ENCODE peak calls at places on chromosomes 16 and 17, in five cellular contexts. One of them, this sample, is unnamed.

GRCh38 chr17:78255953-78256704 is 24.7 kb downstream of the TMEM235 start:
- DNase-seq in adrenal gland: no peak
- DNase-seq in thoracic aorta: no peak
- DNase-seq in BE2C: no peak
- DNase-seq in lung: no peak
- DNase-seq in this sample: no peak

GRCh38 chr17:6608321-6608720 is 32.2 kb downstream of the KIAA0753 start:
- DNase-seq in adrenal gland: no peak
- DNase-seq in thoracic aorta: no peak
- DNase-seq in BE2C: no peak
- DNase-seq in lung: no peak
- DNase-seq in this sample: no peak

GRCh38 chr17:59367657-59368045 is 36.2 kb downstream of the YPEL2 start:
- DNase-seq in adrenal gland: no peak
- DNase-seq in thoracic aorta: no peak
- DNase-seq in BE2C: no peak
- DNase-seq in lung: no peak
- DNase-seq in this sample: no peak

GRCh38 chr17:51165680-51166197 is 472 bp upstream of the NME2 start:
- DNase-seq in adrenal gland: peak; percentile 42
- DNase-seq in thoracic aorta: no peak
- DNase-seq in BE2C: peak; percentile 54
- DNase-seq in lung: no peak
- DNase-seq in this sample: no peak

GRCh38 chr17:74417178-74418045 is 14.5 kb upstream of the GPRC5C start:
- DNase-seq in adrenal gland: no peak
- DNase-seq in thoracic aorta: no peak
- DNase-seq in BE2C: no peak
- DNase-seq in lung: no peak
- DNase-seq in this sample: no peak

GRCh38 chr16:24721830-24722238 is 7.6 kb upstream of the TNRC6A start:
- DNase-seq in adrenal gland: no peak
- DNase-seq in thoracic aorta: no peak
- DNase-seq in BE2C: no peak
- DNase-seq in lung: no peak
- DNase-seq in this sample: no peak

GRCh38 chr16:57355898-57356414 is 2.6 kb upstream of the CCL22 start:
- DNase-seq in adrenal gland: no peak
- DNase-seq in thoracic aorta: no peak
- DNase-seq in BE2C: no peak
- DNase-seq in lung: no peak
- DNase-seq in this sample: peak; percentile 64

GRCh38 chr16:56983211-56983751 is 6.1 kb upstream of the NLRC5 start:
- DNase-seq in adrenal gland: no peak
- DNase-seq in thoracic aorta: no peak
- DNase-seq in BE2C: no peak
- DNase-seq in lung: no peak
- DNase-seq in this sample: no peak

GRCh38 chr17:66426397-66427033 is 124.1 kb downstream of the PRKCA start:
- DNase-seq in adrenal gland: no peak
- DNase-seq in thoracic aorta: no peak
- DNase-seq in BE2C: no peak
- DNase-seq in lung: no peak
- DNase-seq in this sample: no peak

GRCh38 chr17:34761646-34762045 is 182.3 kb downstream of the TMEM132E start:
- DNase-seq in adrenal gland: no peak
- DNase-seq in thoracic aorta: no peak
- DNase-seq in BE2C: no peak
- DNase-seq in lung: no peak
- DNase-seq in this sample: no peak
- TF ChIP-seq CTCF in adrenal gland: no peak
- TF ChIP-seq CTCF in thoracic aorta: no peak
- TF ChIP-seq CTCF in BE2C: no peak
- TF ChIP-seq CTCF in lung: no peak
- TF ChIP-seq CTCF in this sample: no peak

GRCh38 chr17:81231766-81232581 is 6.9 kb downstream of the TEPSIN start:
- DNase-seq in adrenal gland: no peak
- DNase-seq in thoracic aorta: no peak
- DNase-seq in BE2C: no peak
- DNase-seq in lung: no peak
- DNase-seq in this sample: no peak

GRCh38 chr17:81229666-81229920 is 6.8 kb upstream of the CEP131 start:
- DNase-seq in adrenal gland: no peak
- DNase-seq in thoracic aorta: no peak
- DNase-seq in BE2C: no peak
- DNase-seq in lung: no peak
- DNase-seq in this sample: no peak

GRCh38 chr17:81228834-81229665 is 6.3 kb upstream of the CEP131 start:
- DNase-seq in adrenal gland: no peak
- DNase-seq in thoracic aorta: no peak
- DNase-seq in BE2C: no peak
- DNase-seq in lung: no peak
- DNase-seq in this sample: no peak

GRCh38 chr17:81231121-81231645 is 7.7 kb downstream of the TEPSIN start:
- DNase-seq in adrenal gland: no peak
- DNase-seq in thoracic aorta: no peak
- DNase-seq in BE2C: no peak
- DNase-seq in lung: no peak
- DNase-seq in this sample: no peak

DNA sequence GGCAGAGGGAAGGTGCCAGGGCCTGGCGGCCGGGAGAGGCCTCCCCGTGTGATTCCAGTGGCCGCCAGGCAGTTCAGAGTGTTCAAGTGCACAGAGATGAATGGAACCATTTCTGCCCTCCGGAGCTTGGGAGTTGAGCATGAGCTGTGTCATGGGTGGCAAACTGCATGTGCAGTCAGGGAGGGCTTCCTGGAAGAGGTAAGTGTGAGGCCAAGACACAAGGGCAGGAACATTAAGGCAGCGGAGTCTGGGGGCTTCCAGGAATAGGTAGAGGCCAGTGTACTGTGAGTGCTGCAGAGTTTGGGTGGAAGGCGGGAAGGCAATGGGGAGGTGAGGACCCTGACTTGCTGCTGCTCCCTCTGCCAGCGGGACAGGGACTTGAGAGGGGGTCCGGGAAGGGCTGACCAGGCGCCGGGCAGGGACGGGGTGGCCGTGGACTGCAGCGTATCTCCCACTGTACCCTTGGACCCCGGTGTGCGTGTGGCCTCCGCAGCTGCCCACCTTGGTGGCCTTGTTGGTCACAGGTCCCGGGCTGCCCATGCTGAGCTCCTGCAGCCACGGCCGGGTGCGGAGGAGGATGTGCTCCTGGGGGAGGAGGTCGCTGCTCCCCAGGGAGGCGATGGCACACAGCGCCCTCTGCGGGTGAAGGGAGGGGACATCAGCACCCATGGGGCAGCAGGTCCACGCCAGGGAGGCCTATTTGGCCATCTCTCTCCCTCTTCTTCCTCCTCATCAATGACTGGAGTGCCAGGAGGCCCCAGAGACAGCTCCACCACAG is 7.5 kb upstream of the CEP131 start:
- DNase-seq in adrenal gland: no peak
- DNase-seq in thoracic aorta: no peak
- DNase-seq in BE2C: no peak
- DNase-seq in lung: no peak
- DNase-seq in this sample: no peak
- TF ChIP-seq CTCF in adrenal gland: no peak
- TF ChIP-seq CTCF in thoracic aorta: no peak
- TF ChIP-seq CTCF in BE2C: peak; percentile 36
- TF ChIP-seq CTCF in lung: no peak
- TF ChIP-seq CTCF in this sample: peak; percentile 34

GRCh38 chr17:63985387-63986140 is 12.6 kb upstream of the PRR29 start:
- DNase-seq in adrenal gland: peak; percentile 17
- DNase-seq in thoracic aorta: no peak
- DNase-seq in BE2C: no peak
- DNase-seq in lung: no peak
- DNase-seq in this sample: no peak
- TF ChIP-seq CTCF in adrenal gland: no peak
- TF ChIP-seq CTCF in thoracic aorta: no peak
- TF ChIP-seq CTCF in BE2C: peak; percentile 4
- TF ChIP-seq CTCF in lung: no peak
- TF ChIP-seq CTCF in this sample: no peak

GRCh38 chr17:1091885-1092284 is 87.9 kb downstream of the ABR start:
- DNase-seq in adrenal gland: no peak
- DNase-seq in thoracic aorta: no peak
- DNase-seq in BE2C: no peak
- DNase-seq in lung: no peak
- DNase-seq in this sample: no peak
- TF ChIP-seq CTCF in adrenal gland: no peak
- TF ChIP-seq CTCF in thoracic aorta: no peak
- TF ChIP-seq CTCF in BE2C: no peak
- TF ChIP-seq CTCF in lung: no peak
- TF ChIP-seq CTCF in this sample: no peak

DNA sequence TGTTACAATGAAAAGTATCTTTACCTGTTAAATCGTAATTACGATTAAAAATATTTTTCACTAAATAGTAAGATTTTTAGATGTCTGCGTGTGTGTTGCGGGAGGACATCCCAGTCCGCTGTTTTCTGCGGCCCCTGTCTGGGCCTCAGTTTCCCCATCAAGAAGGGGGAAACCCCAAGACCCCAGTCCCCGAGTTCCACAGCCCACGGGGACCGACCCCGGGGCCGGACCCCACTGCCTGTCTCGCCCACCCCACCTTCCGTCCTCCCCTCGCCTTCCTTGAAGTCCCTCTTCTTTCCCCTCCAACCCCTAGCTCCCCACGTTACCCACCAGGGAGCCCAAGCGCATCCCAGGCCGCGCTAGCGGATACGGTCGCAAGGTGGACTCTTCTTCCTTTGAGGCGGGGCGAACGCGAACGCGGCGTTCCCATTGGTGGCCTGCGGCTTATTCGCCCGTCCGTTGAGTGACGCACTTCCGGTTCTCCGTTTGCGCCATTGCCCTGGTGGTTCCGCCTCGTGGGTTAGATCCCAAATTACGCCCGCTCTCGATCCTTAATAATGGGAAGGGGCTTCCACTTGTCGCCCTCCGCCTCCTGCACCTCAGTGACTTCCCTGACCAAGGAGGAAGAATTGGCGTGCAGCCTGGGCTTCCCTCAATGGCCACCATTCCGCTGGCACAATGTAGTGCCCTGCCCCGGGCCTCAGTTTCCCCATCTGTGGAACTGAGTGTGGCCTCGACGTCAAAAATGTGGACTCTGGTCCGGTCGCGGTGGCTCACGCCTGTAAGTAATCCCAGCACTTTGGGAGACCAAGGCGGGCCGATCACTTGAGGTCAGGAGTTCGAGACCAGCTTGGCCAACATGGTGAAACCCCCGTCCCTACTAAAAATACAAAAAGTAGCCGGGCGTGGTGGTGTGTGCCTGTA is at the start of gene NSMCE1:
- DNase-seq in adrenal gland: peak; percentile 98
- DNase-seq in thoracic aorta: peak; percentile 88
- DNase-seq in BE2C: peak; percentile 97
- DNase-seq in lung: peak; percentile 98
- DNase-seq in this sample: peak; percentile 95
- TF ChIP-seq CTCF in adrenal gland: peak; percentile 25
- TF ChIP-seq CTCF in thoracic aorta: peak; percentile 14
- TF ChIP-seq CTCF in BE2C: peak; percentile 25
- TF ChIP-seq CTCF in lung: no peak
- TF ChIP-seq CTCF in this sample: no peak

GRCh38 chr16:65543781-65544740 is 422.2 kb upstream of the CDH11 start:
- DNase-seq in adrenal gland: no peak
- DNase-seq in thoracic aorta: no peak
- DNase-seq in BE2C: no peak
- DNase-seq in lung: no peak
- DNase-seq in this sample: no peak

GRCh38 chr16:65546353-65546791 is 424.5 kb upstream of the CDH11 start:
- DNase-seq in adrenal gland: no peak
- DNase-seq in thoracic aorta: no peak
- DNase-seq in BE2C: peak; percentile 54
- DNase-seq in lung: no peak
- DNase-seq in this sample: no peak

GRCh38 chr16:65548470-65548869 is 426.6 kb upstream of the CDH11 start:
- DNase-seq in adrenal gland: no peak
- DNase-seq in thoracic aorta: no peak
- DNase-seq in BE2C: peak; percentile 24
- DNase-seq in lung: no peak
- DNase-seq in this sample: no peak

DNA sequence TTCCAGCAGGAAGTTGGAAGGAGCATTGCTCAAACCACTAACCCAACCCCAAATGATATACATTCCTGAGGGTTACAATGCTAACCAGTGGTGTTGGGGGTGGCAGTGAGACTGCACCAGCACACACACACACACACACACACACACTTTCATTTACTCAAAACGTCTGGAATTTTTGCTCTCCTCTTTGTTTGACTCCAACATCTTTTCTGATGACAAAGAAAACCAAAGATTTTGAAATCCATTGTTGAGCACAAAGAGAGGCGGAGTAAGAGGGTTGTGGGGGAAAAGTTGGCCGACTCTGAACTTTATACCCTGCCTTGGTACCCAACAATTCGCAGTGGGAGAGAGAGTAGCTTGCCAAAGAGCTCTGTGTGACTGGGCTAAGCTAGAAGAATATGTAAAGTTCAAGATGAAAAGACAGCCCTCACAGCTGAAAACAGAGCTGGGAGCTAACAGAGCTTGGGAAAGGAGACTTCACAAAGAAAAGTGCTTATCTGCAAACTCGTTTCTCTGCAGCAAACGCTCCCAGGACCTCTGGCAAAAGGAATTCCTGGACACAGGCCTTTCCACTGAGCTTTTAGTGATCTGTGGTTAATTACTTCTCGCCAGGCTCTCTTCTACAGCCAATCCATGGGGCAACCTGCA is 426.1 kb upstream of the CDH11 start:
- DNase-seq in adrenal gland: no peak
- DNase-seq in thoracic aorta: no peak
- DNase-seq in BE2C: no peak
- DNase-seq in lung: no peak
- DNase-seq in this sample: no peak
- TF ChIP-seq CTCF in adrenal gland: no peak
- TF ChIP-seq CTCF in thoracic aorta: no peak
- TF ChIP-seq CTCF in BE2C: no peak
- TF ChIP-seq CTCF in lung: no peak
- TF ChIP-seq CTCF in this sample: no peak

DNA sequence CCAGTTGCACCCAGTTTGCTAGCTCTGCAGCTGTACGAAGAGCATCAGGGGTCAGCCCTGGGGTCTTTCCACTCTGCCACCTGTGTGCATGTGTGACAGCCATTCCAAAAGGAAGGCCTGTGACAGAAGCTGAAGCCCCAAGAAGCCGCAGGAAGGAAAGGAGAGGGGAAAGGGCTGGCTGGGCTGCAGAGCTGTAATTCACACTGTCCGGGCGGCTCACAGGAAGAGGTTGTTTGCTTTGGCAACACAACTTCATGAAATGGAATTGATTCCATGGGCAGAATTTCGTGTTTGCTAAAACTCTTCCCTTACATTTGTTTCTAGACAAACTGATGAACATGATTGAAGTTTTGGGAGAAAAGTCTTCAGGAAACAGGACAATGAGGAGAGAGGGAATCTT is 14.8 kb downstream of the TMEM204 start:
- DNase-seq in adrenal gland: no peak
- DNase-seq in thoracic aorta: no peak
- DNase-seq in BE2C: no peak
- DNase-seq in lung: no peak
- DNase-seq in this sample: no peak
- TF ChIP-seq CTCF in adrenal gland: no peak
- TF ChIP-seq CTCF in thoracic aorta: no peak
- TF ChIP-seq CTCF in BE2C: no peak
- TF ChIP-seq CTCF in lung: no peak
- TF ChIP-seq CTCF in this sample: no peak